ENCODE peak calls at places on chromosomes 7 and 10, in nine cellular contexts. K, X, R, J, E, Z, H, Q and M are unnamed samples.

GRCh38 chr7:135980665-135981180 is 3.6 kb upstream of the MTPN start:
- DNase-seq in K (peak; percentile 65), X (peak; percentile 29), R (no peak), J (no peak), E (peak; percentile 40), Z (no peak), H (peak; percentile 39), Q (no peak), M (no peak)

GRCh38 chr10:27995311-27995710 is 3.6 kb downstream of the ODAD2 start:
- DNase-seq in K (no peak), X (no peak), R (no peak), J (no peak), E (no peak), Z (no peak), H (no peak), Q (no peak), M (no peak)

GRCh38 chr10:126425051-126425450 is 36.8 kb upstream of the ADAM12 start:
- DNase-seq in K (no peak), X (no peak), R (no peak), J (no peak), E (no peak), Z (no peak), H (no peak), Q (no peak), M (no peak)

GRCh38 chr7:92926697-92927044 is 90.3 kb upstream of the CDK6 start:
- DNase-seq in K (no peak), X (no peak), R (no peak), J (no peak), E (no peak), Z (no peak), H (no peak), Q (no peak), M (no peak)

GRCh38 chr7:83119496-83119895 is 43.2 kb downstream of the PCLO start:
- DNase-seq in K (no peak), X (no peak), R (no peak), J (no peak), E (no peak), Z (no peak), H (no peak), Q (no peak), M (no peak)

GRCh38 chr7:52726986-52727385 is 308.4 kb upstream of the POM121L12 start:
- DNase-seq in K (no peak), X (no peak), R (no peak), J (no peak), E (no peak), Z (no peak), H (no peak), Q (no peak), M (no peak)

GRCh38 chr10:93208717-93209464 is 135.2 kb downstream of the CYP26A1 start:
- DNase-seq in K (no peak), X (no peak), R (no peak), J (peak; percentile 35), E (no peak), Z (no peak), H (peak; percentile 6), Q (no peak), M (no peak)

GRCh38 chr10:17668435-17669184 is 24.7 kb downstream of the STAM start:
- DNase-seq in K (no peak), X (no peak), R (no peak), J (no peak), E (no peak), Z (no peak), H (no peak), Q (no peak), M (no peak)

GRCh38 chr7:23184709-23185354 is 3.0 kb downstream of the NUP42 start:
- DNase-seq in K (no peak), X (no peak), R (peak; percentile 28), J (peak; percentile 22), E (peak; percentile 41), Z (no peak), H (peak; percentile 51), Q (no peak), M (peak; percentile 53)

DNA sequence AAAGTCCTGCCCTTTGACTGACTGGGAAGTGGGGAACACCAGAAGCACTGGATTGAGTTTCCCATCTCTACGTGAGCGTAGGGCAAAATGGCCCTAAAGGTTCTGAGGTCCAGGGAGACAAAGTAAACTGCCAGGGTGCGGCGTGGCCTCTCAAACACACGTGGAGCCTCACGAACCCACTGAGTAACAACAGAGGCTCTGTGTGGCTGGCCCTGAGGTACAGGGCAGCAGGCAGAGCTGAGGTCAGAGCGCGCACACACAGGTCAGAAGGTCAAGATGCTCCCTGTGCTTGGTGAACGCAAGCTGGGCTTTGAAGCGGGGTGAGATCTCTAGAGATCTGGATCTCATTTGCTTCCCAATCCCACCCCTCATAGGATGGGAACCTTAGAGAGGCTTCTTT is 99.0 kb upstream of the ZMIZ1 start:
- DNase-seq in K (no peak), X (no peak), R (no peak), J (no peak), E (no peak), Z (no peak), H (no peak), Q (no peak), M (no peak)
- H3K9me3 ChIP-seq in K (no peaks in the 10 kb centered on the region), X (no peaks in the 10 kb centered on the region), R (no peaks in the 10 kb centered on the region), J (no peaks in the 10 kb centered on the region), E (no peaks in the 10 kb centered on the region), Z (no peaks in the 10 kb centered on the region), H (no peaks in the 10 kb centered on the region), Q (no peaks in the 10 kb centered on the region), M (no peaks in the 10 kb centered on the region)

DNA sequence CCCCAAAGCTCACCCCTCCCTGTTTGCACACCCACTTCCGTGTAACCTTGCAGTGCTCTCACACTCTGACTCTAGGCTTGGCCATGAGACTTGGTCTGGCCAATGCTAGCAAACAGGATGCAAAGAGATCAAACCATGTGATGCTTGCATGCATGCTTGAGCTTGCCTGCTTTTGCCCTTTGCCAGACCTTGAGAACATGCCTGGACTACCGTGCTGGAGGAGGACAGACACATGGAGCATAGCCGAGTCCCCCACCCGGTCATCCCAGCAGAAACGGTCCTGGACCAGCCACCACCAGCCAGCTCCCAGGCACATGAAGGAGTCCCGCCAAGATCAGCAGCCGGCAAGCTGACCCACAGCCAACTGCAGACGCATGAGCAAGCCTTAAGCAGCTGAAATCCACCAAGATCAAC is 23.4 kb downstream of the PYROXD2 start:
- DNase-seq in K (no peak), X (no peak), R (peak; percentile 54), J (no peak), E (no peak), Z (peak; percentile 67), H (peak; percentile 49), Q (peak; percentile 43), M (no peak)
- H3K27ac ChIP-seq in K (no peak overlapping the region), X (no peak overlapping the region), R (no peak overlapping the region), J (no peak overlapping the region), E (no peak overlapping the region), Z (no peak overlapping the region), H (no peak overlapping the region), Q (no peak overlapping the region), M (no peak overlapping the region)

DNA sequence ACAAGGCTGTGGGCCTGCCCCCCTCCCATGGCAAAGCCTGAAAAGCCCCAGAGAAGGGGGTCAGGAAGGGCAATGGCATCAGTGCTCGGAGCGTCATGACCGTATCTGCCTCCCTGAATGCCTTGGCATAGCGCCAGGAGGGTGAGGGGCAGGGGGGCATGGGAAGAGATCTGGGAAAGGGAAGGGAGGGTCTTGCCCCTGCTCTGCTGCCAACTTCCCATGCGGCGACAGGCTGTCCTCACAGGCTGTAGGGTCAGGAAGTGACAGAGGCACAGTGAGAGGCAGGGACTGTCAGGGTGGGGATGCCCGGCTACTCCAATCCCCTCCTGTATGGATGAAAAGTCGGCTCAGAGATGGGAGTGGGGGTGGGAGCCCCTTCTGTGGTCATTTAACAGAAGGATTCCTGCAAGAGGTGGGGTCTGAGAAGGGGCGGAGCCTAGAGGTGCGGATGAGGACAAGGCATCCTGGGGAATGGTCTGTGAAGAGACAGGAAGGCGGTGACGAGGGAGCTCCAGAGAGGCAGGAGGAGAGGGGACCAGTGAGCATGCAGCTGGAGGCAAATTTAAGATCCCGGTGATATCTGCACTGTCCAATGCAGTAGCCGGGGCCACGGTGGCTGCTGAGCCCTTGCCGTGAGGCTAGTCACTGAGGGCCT is 20.8 kb upstream of the UNC5B start:
- DNase-seq in K (no peak), X (no peak), R (no peak), J (no peak), E (no peak), Z (no peak), H (no peak), Q (no peak), M (no peak)
- TF ChIP-seq POLR2A in K (no peak), X (no peak), R (no peak), J (no peak), E (no peak), Z (no peak), H (no peak), Q (no peak), M (no peak)

GRCh38 chr7:259751-260405 is 30.1 kb upstream of the FOXL3 start:
- DNase-seq in K (no peak), X (no peak), R (no peak), J (no peak), E (no peak), Z (peak; percentile 19), H (no peak), Q (no peak), M (no peak)

GRCh38 chr7:259191-259505 is 30.8 kb upstream of the FOXL3 start:
- DNase-seq in K (no peak), X (no peak), R (no peak), J (no peak), E (no peak), Z (peak; percentile 18), H (no peak), Q (no peak), M (no peak)

GRCh38 chr7:257647-257992 is 32.4 kb upstream of the FOXL3 start:
- DNase-seq in K (no peak), X (no peak), R (no peak), J (no peak), E (no peak), Z (no peak), H (no peak), Q (no peak), M (no peak)

GRCh38 chr7:256981-257646 is 32.9 kb upstream of the FOXL3 start:
- DNase-seq in K (no peak), X (no peak), R (no peak), J (no peak), E (no peak), Z (peak; percentile 26), H (no peak), Q (no peak), M (no peak)

GRCh38 chr7:258476-259190 is 31.3 kb upstream of the FOXL3 start:
- DNase-seq in K (no peak), X (no peak), R (no peak), J (no peak), E (peak; percentile 15), Z (peak; percentile 17), H (no peak), Q (no peak), M (no peak)
- H3K9me3 ChIP-seq in K (no peaks in the 10 kb centered on the region), X (no peaks in the 10 kb centered on the region), R (no peaks in the 10 kb centered on the region), J (peaks cover 65% of the 10 kb centered on the region), E (peaks cover 12% of the 10 kb centered on the region), Z (no peaks in the 10 kb centered on the region), H (peaks cover 25% of the 10 kb centered on the region), Q (no peaks in the 10 kb centered on the region), M (no peaks in the 10 kb centered on the region)

GRCh38 chr7:100220833-100221718 is 1.3 kb downstream of the PVRIG start:
- DNase-seq in K (no peak), X (peak; percentile 34), R (no peak), J (no peak), E (no peak), Z (no peak), H (no peak), Q (no peak), M (no peak)
- H3K27ac ChIP-seq in K (no peak overlapping the region), X (peak overlapping the region; percentile 80), R (no peak overlapping the region), J (no peak overlapping the region), E (no peak overlapping the region), Z (no peak overlapping the region), H (no peak overlapping the region), Q (peak overlapping the region; percentile 46), M (no peak overlapping the region)

GRCh38 chr7:2660359-2661095 is 27.5 kb upstream of the AMZ1 start:
- DNase-seq in K (no peak), X (no peak), R (no peak), J (no peak), E (peak; percentile 69), Z (no peak), H (no peak), Q (no peak), M (no peak)
- TF ChIP-seq POLR2A in K (no peak), X (no peak), R (no peak), J (no peak), E (no peak), Z (no peak), H (no peak), Q (no peak), M (no peak)